ENCODE peak calls at places on chromosomes 2 and 18, in ten cellular contexts. R, P, U, X, Y, D, B, F, O and W are unnamed samples.

GRCh38 chr18:57210101-57210661 is 63.3 kb downstream of the BOD1L2 start:
- DNase-seq in R (peak; percentile 63), P (peak; percentile 22), U (peak; percentile 70), X (no peak), Y (no peak), D (peak; percentile 55), B (peak; percentile 35), F (no peak), O (peak; percentile 30), W (peak; percentile 55)

GRCh38 chr2:66729391-66729790 is 294.5 kb downstream of the MEIS1 start:
- DNase-seq in R (no peak), P (no peak), U (peak; percentile 62), X (no peak), Y (no peak), D (no peak), B (no peak), F (no peak), O (no peak), W (no peak)

GRCh38 chr18:45935591-45936335 is 31.4 kb downstream of the EPG5 start:
- DNase-seq in R (no peak), P (no peak), U (peak; percentile 75), X (no peak), Y (no peak), D (no peak), B (no peak), F (no peak), O (no peak), W (no peak)

GRCh38 chr18:28086530-28087172 is 90.3 kb downstream of the CDH2 start:
- DNase-seq in R (no peak), P (no peak), U (peak; percentile 68), X (peak; percentile 58), Y (no peak), D (peak; percentile 50), B (no peak), F (no peak), O (no peak), W (no peak)

GRCh38 chr2:40165503-40165867 is 286.4 kb downstream of the SLC8A1 start:
- DNase-seq in R (no peak), P (no peak), U (peak; percentile 11), X (no peak), Y (no peak), D (no peak), B (no peak), F (peak; percentile 63), O (peak; percentile 48), W (no peak)

GRCh38 chr18:32308493-32309120 is 118.8 kb downstream of the MEP1B start:
- DNase-seq in R (peak; percentile 72), P (no peak), U (peak; percentile 94), X (no peak), Y (no peak), D (peak; percentile 26), B (no peak), F (peak; percentile 75), O (no peak), W (peak; percentile 26)

GRCh38 chr2:240567872-240568677 is at the start of gene RNPEPL1:
- DNase-seq in R (no peak), P (no peak), U (no peak), X (peak; percentile 59), Y (peak; percentile 93), D (peak; percentile 42), B (peak; percentile 63), F (peak; percentile 72), O (no peak), W (no peak)

GRCh38 chr18:47100214-47100831 is 50.0 kb downstream of the HDHD2 start:
- DNase-seq in R (peak; percentile 39), P (peak; percentile 39), U (peak; percentile 60), X (peak; percentile 59), Y (peak; percentile 78), D (peak; percentile 48), B (peak; percentile 72), F (peak; percentile 63), O (peak; percentile 20), W (no peak)

GRCh38 chr2:16091576-16092282 is 151.4 kb downstream of the MYCN start:
- DNase-seq in R (no peak), P (no peak), U (no peak), X (no peak), Y (no peak), D (no peak), B (no peak), F (no peak), O (no peak), W (no peak)

GRCh38 chr18:55863876-55864275 is 275.9 kb upstream of the TCF4 start:
- DNase-seq in R (no peak), P (no peak), U (peak; percentile 40), X (no peak), Y (no peak), D (no peak), B (no peak), F (peak; percentile 64), O (peak; percentile 40), W (no peak)

GRCh38 chr2:120771556-120772208 is 36.0 kb downstream of the GLI2 start:
- DNase-seq in R (no peak), P (no peak), U (peak; percentile 95), X (no peak), Y (peak; percentile 66), D (peak; percentile 60), B (peak; percentile 18), F (peak; percentile 87), O (peak; percentile 78), W (peak; percentile 79)

GRCh38 chr2:25292408-25292807 is 49.3 kb downstream of the DNMT3A start:
- DNase-seq in R (no peak), P (no peak), U (no peak), X (no peak), Y (no peak), D (peak; percentile 51), B (no peak), F (no peak), O (no peak), W (no peak)

GRCh38 chr2:25295654-25296053 is 46.1 kb downstream of the DNMT3A start:
- DNase-seq in R (no peak), P (no peak), U (no peak), X (no peak), Y (no peak), D (no peak), B (no peak), F (no peak), O (no peak), W (no peak)

GRCh38 chr2:25293145-25293544 is 48.6 kb downstream of the DNMT3A start:
- DNase-seq in R (no peak), P (no peak), U (peak; percentile 22), X (no peak), Y (no peak), D (no peak), B (no peak), F (no peak), O (no peak), W (no peak)

GRCh38 chr2:25293958-25294513 is 47.7 kb downstream of the DNMT3A start:
- DNase-seq in R (no peak), P (no peak), U (no peak), X (no peak), Y (no peak), D (no peak), B (no peak), F (no peak), O (no peak), W (no peak)

DNA sequence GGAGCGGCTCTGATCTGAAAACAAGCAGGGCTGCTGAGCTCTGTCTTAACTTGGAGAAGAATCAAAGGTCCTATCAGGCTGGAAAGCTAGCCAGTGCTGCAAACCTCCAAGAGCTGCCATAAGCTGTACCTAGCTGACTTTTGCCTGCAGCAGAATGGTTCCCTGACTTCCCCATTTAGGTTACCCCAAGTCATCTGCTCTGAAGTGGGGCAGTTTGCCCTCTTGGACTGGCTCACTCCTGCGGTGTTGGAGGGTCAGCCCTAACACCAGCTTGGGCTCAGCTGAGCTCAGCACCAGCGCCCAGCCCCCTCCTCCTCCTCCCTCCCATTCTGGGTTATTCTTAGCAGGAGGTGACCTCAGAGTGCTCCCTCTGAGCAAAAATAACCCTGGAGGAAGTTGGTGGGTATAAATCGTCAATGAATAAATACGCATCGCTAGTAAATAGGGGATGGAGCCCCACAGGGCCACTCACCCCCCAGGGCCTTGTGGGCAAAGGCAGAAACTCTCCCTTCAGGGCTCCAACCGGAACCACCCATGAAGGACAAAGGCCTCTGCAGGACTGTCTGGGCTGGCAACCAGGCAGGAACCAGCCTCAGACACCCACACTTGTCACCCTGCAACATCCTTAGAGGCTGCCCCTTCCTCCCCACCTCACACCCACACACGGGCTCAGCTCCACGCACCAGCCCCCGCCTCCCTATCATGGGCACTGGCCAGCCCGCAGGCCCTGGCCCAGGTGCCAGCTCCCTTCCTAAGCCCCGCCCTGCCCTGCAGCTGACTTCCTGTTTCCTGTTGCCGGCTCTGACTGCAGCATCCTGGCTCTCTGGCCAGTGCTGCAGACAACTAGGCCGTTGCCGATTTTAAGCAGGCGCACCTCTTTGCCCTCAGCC is 46.9 kb downstream of the DNMT3A start:
- DNase-seq in R (peak; percentile 12), P (peak; percentile 39), U (peak; percentile 24), X (peak; percentile 67), Y (peak; percentile 99), D (peak; percentile 85), B (peak; percentile 71), F (peak; percentile 82), O (peak; percentile 92), W (peak; percentile 55)
- TF ChIP-seq POLR2A in R (peak; percentile 72), P (no peak), U (no peak), X (no peak), Y (no peak), D (peak; percentile 55), B (peak; percentile 39), F (no peak), O (no peak), W (no peak)

GRCh38 chr2:9649261-9649660 is 18.5 kb upstream of the YWHAQ start:
- DNase-seq in R (no peak), P (no peak), U (no peak), X (no peak), Y (no peak), D (no peak), B (no peak), F (no peak), O (no peak), W (no peak)
- TF ChIP-seq POLR2A in R (no peak), P (no peak), U (no peak), X (no peak), Y (no peak), D (no peak), B (no peak), F (no peak), O (no peak), W (no peak)

GRCh38 chr2:42132966-42133641 is 36.0 kb upstream of the EML4 start:
- DNase-seq in R (peak; percentile 61), P (peak; percentile 94), U (peak; percentile 98), X (peak; percentile 87), Y (peak; percentile 95), D (peak; percentile 96), B (peak; percentile 91), F (peak; percentile 96), O (peak; percentile 82), W (peak; percentile 65)
- TF ChIP-seq POLR2A in R (no peak), P (no peak), U (peak; percentile 52), X (peak; percentile 80), Y (no peak), D (peak; percentile 83), B (peak; percentile 62), F (no peak), O (no peak), W (no peak)

GRCh38 chr18:31042391-31043181 is at the start of gene DSC3:
- DNase-seq in R (no peak), P (peak; percentile 76), U (no peak), X (peak; percentile 44), Y (peak; percentile 69), D (no peak), B (peak; percentile 36), F (no peak), O (no peak), W (no peak)
- TF ChIP-seq POLR2A in R (no peak), P (peak; percentile 66), U (no peak), X (no peak), Y (no peak), D (no peak), B (no peak), F (no peak), O (no peak), W (no peak)